ENCODE peak calls at places on chromosomes 7 and 10, in five cellular contexts. D, W, Z, C and F are unnamed samples.

GRCh38 chr10:72272689-72273409 is 875 bp upstream of the DDIT4 start:
- DNase-seq in D (peak), W (peak), Z (no peak), C (peak), F (peak)

GRCh38 chr10:26739087-26739631 is 41.7 kb downstream of the PDSS1 start:
- DNase-seq in D (no peak), W (no peak), Z (no peak), C (no peak), F (no peak)

GRCh38 chr7:158933468-158934139 is 77.2 kb downstream of the DYNC2I1 start:
- DNase-seq in D (no peak), W (no peak), Z (no peak), C (no peak), F (no peak)

GRCh38 chr7:149398195-149398820 is 62.6 kb downstream of the ZNF777 start:
- DNase-seq in D (no peak), W (no peak), Z (no peak), C (no peak), F (no peak)

GRCh38 chr10:28661035-28661434 is 16.3 kb upstream of the BAMBI start:
- DNase-seq in D (no peak), W (peak), Z (no peak), C (no peak), F (no peak)

GRCh38 chr7:130543611-130544010 is 51.7 kb downstream of the MEST start:
- DNase-seq in D (no peak), W (no peak), Z (no peak), C (no peak), F (no peak)

GRCh38 chr7:96236198-96237039 is 85.5 kb downstream of the SLC25A13 start:
- DNase-seq in D (peak), W (peak), Z (no peak), C (no peak), F (peak)

GRCh38 chr7:1924185-1924817 is 254.2 kb downstream of the ELFN1 start:
- DNase-seq in D (no peak), W (no peak), Z (no peak), C (no peak), F (no peak)

GRCh38 chr10:75547391-75548298 is 116.2 kb downstream of the LRMDA start:
- DNase-seq in D (no peak), W (no peak), Z (peak), C (no peak), F (no peak)

GRCh38 chr7:106545275-106545674 is 115.7 kb downstream of the CCDC71L start:
- DNase-seq in D (no peak), W (peak), Z (no peak), C (no peak), F (no peak)

GRCh38 chr7:85595639-85596268 is 408.9 kb upstream of the SEMA3D start:
- DNase-seq in D (no peak), W (no peak), Z (no peak), C (no peak), F (no peak)

GRCh38 chr7:151795168-151795754 is 81.7 kb downstream of the PRKAG2 start:
- DNase-seq in D (no peak), W (no peak), Z (no peak), C (no peak), F (no peak)

GRCh38 chr10:127506094-127506493 is 43.0 kb upstream of the NPS start:
- DNase-seq in D (no peak), W (no peak), Z (no peak), C (no peak), F (no peak)

GRCh38 chr7:13042605-13043236 is 355.3 kb downstream of the ARL4A start:
- DNase-seq in D (no peak), W (no peak), Z (no peak), C (peak), F (no peak)

GRCh38 chr10:98369801-98370200 is 45.2 kb downstream of the PYROXD2 start:
- DNase-seq in D (no peak), W (no peak), Z (no peak), C (no peak), F (no peak)

GRCh38 chr10:33749809-33750208 is 415.3 kb upstream of the NRP1 start:
- DNase-seq in D (no peak), W (no peak), Z (no peak), C (no peak), F (no peak)

GRCh38 chr7:120168066-120168465 is 104.9 kb upstream of the KCND2 start:
- DNase-seq in D (no peak), W (no peak), Z (no peak), C (no peak), F (no peak)

GRCh38 chr7:46226860-46227259 is 305.8 kb upstream of the IGFBP3 start:
- DNase-seq in D (no peak), W (no peak), Z (no peak), C (no peak), F (no peak)

GRCh38 chr7:46233585-46234329 is 312.7 kb upstream of the IGFBP3 start:
- DNase-seq in D (no peak), W (no peak), Z (peak), C (no peak), F (no peak)

GRCh38 chr7:46230298-46231295 is 309.5 kb upstream of the IGFBP3 start:
- DNase-seq in D (no peak), W (no peak), Z (no peak), C (no peak), F (no peak)

DNA sequence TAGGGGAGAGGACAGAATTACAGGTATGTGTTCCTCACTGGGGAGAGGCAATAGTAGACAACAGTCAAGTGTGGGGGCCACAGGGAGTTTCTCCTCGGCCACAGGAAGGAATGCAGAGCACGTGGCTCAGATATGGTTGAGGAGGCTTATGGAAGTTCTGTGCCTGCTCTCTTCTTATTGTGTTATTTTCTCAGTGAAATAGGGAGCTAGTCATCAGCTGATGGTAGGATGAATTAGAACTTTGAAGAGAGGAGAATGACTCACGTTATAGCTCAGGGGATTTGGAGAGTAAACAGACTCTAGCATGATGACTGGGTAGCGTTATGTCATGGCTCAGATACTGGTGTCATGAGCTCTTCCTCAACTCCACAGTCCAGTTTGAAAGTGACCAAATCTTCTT is 308.3 kb upstream of the IGFBP3 start:
- DNase-seq in D (no peak), W (no peak), Z (no peak), C (peak), F (no peak)
- TF ChIP-seq FOXM1 in D (no peak), W (no peak), Z (no peak), C (no peak), F (no peak)

GRCh38 chr10:111323567-111323966 is 246.7 kb downstream of the ADRA2A start:
- DNase-seq in D (no peak), W (no peak), Z (no peak), C (peak), F (no peak)
- TF ChIP-seq FOXM1 in D (no peak), W (no peak), Z (no peak), C (no peak), F (no peak)

DNA sequence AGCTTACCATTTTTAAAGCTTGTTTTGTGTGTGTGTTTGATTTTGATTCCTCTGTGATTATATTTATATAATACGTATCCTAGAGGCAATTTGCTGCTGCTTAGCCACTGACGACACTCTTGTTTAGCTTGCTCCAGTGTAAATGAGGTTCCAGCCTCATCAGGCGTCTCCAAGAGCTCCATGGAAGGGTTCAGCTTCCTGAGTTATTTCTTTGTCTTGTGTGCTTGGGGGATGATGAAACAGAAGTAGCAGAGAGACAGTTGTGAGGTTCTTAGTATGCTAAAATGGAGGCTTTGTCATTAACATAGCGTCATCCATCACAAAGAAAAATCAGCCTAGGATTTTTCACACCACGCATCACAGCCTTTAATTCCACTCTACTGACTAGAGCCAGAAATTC is 85.1 kb downstream of the KLF6 start:
- DNase-seq in D (no peak), W (no peak), Z (no peak), C (no peak), F (no peak)
- TF ChIP-seq FOXM1 in D (no peak), W (no peak), Z (no peak), C (no peak), F (no peak)

GRCh38 chr7:27917774-27918314 is 177.9 kb downstream of the TAX1BP1 start:
- DNase-seq in D (no peak), W (no peak), Z (no peak), C (peak), F (no peak)
- TF ChIP-seq FOXM1 in D (no peak), W (no peak), Z (no peak), C (no peak), F (no peak)

DNA sequence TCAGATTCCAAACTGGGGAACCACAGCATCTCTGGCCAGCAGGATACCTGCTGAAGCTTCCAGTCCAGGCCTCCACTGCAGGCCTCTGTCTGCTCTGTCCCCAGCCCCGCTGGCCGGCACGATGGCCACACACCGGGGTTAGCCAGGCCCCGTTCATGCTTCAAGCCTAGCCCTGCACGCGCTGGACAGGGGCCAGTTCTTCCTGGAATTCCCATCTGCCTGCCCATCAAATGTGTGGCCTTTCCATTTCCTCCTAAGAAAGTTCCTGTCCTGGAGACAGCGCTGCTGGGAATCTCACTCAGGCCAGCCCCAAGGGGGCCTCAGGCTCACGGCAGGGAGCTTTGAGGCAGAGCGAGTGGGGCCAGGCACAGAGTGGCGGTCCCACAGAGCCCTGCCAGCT is 18.0 kb downstream of the SH2B2 start:
- DNase-seq in D (no peak), W (no peak), Z (no peak), C (no peak), F (no peak)
- TF ChIP-seq FOXM1 in D (no peak), W (no peak), Z (no peak), C (no peak), F (no peak)

DNA sequence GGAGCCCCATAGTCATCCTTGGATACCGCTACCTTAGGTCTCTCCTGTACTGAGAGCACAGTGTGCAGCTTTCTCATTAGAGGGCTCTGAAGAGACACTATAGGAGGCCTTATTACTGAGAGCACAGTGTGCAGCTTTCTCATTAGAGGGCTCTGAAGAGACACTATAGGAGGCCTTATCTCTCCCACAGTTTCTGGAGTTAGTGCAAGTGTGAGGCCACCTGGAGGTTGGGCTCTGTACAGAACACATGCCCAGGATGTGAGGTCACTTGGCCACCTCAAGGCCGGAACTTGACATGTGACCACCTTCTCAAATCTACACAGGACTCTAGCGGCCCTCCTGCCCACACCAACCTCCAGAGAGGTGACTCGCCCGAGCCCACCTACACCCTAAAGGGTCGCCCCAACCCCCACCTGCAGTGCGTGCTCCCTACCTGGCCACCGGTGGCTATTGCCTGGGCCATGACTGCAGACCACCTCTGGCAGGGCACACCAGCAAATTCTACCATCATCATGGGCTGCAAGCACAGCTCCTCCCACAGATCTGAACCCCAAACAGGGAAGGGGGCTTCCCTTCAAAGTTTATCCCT is 24.6 kb downstream of the FRMPD2 start:
- DNase-seq in D (no peak), W (peak), Z (no peak), C (no peak), F (no peak)
- TF ChIP-seq FOXM1 in D (no peak), W (no peak), Z (no peak), C (no peak), F (no peak)

GRCh38 chr7:40799-41750 is 151.3 kb upstream of the FAM20C start:
- DNase-seq in D (no peak), W (no peak), Z (no peak), C (no peak), F (no peak)
- TF ChIP-seq FOXM1 in D (no peak), W (no peak), Z (no peak), C (no peak), F (no peak)